ENCODE peak calls at places on chromosome 13, in eight cellular contexts. One of them, this sample, is unnamed. For H3K4me1, the result is how much of the 10 kb centered on the place peaks cover.

GRCh38 chr13:114282143-114282685 is 813 bp downstream of the UPF3A start:
- DNase-seq in GM23338: peak
- DNase-seq in lower lobe of right lung: peak
- DNase-seq in endothelial cell of umbilical vein: peak
- DNase-seq in breast epithelium: peak
- DNase-seq in body of pancreas: peak
- DNase-seq in tibial artery: peak
- DNase-seq in neural progenitor cell: peak
- DNase-seq in this sample: peak

GRCh38 chr13:49253997-49254396 is 6.3 kb downstream of the CDADC1 start:
- DNase-seq in endothelial cell of umbilical vein: peak
- DNase-seq in body of pancreas: no peak
- DNase-seq in tibial artery: no peak
- DNase-seq in GM23338: no peak
- DNase-seq in breast epithelium: no peak
- DNase-seq in neural progenitor cell: no peak
- DNase-seq in lower lobe of right lung: no peak
- DNase-seq in this sample: no peak

GRCh38 chr13:81395368-81395767 is 1054.4 kb upstream of the SPRY2 start:
- DNase-seq in lower lobe of right lung: no peak
- DNase-seq in breast epithelium: no peak
- DNase-seq in GM23338: peak
- DNase-seq in body of pancreas: no peak
- DNase-seq in endothelial cell of umbilical vein: no peak
- DNase-seq in neural progenitor cell: peak
- DNase-seq in tibial artery: no peak
- DNase-seq in this sample: peak

GRCh38 chr13:23500858-23501257 is 67.4 kb upstream of the SACS start:
- DNase-seq in lower lobe of right lung: no peak
- DNase-seq in breast epithelium: no peak
- DNase-seq in neural progenitor cell: no peak
- DNase-seq in endothelial cell of umbilical vein: no peak
- DNase-seq in body of pancreas: peak
- DNase-seq in GM23338: no peak
- DNase-seq in tibial artery: no peak
- DNase-seq in this sample: no peak

GRCh38 chr13:97004096-97004876 is 10.0 kb upstream of the OXGR1 start:
- DNase-seq in tibial artery: no peak
- DNase-seq in lower lobe of right lung: no peak
- DNase-seq in neural progenitor cell: no peak
- DNase-seq in body of pancreas: no peak
- DNase-seq in breast epithelium: no peak
- DNase-seq in GM23338: no peak
- DNase-seq in endothelial cell of umbilical vein: no peak
- DNase-seq in this sample: no peak

GRCh38 chr13:104008571-104009435 is 942.6 kb upstream of the SLC10A2 start:
- DNase-seq in GM23338: no peak
- DNase-seq in tibial artery: no peak
- DNase-seq in breast epithelium: no peak
- DNase-seq in endothelial cell of umbilical vein: peak
- DNase-seq in neural progenitor cell: no peak
- DNase-seq in lower lobe of right lung: no peak
- DNase-seq in body of pancreas: no peak
- DNase-seq in this sample: no peak

GRCh38 chr13:93981578-93981977 is 497.9 kb downstream of the DCT start:
- DNase-seq in breast epithelium: no peak
- DNase-seq in GM23338: no peak
- DNase-seq in neural progenitor cell: no peak
- DNase-seq in body of pancreas: no peak
- DNase-seq in lower lobe of right lung: no peak
- DNase-seq in endothelial cell of umbilical vein: no peak
- DNase-seq in tibial artery: no peak
- DNase-seq in this sample: no peak

GRCh38 chr13:20136781-20137703 is 23.8 kb downstream of the GJA3 start:
- DNase-seq in endothelial cell of umbilical vein: no peak
- DNase-seq in lower lobe of right lung: no peak
- DNase-seq in neural progenitor cell: peak
- DNase-seq in body of pancreas: peak
- DNase-seq in breast epithelium: no peak
- DNase-seq in tibial artery: no peak
- DNase-seq in GM23338: peak
- DNase-seq in this sample: peak

GRCh38 chr13:63636231-63636993 is 2220.8 kb upstream of the PCDH20 start:
- DNase-seq in endothelial cell of umbilical vein: peak
- DNase-seq in tibial artery: no peak
- DNase-seq in body of pancreas: peak
- DNase-seq in GM23338: peak
- DNase-seq in lower lobe of right lung: no peak
- DNase-seq in neural progenitor cell: no peak
- DNase-seq in breast epithelium: no peak
- DNase-seq in this sample: peak

GRCh38 chr13:91220872-91221271 is 126.6 kb upstream of the MIR17HG start:
- DNase-seq in neural progenitor cell: no peak
- DNase-seq in lower lobe of right lung: no peak
- DNase-seq in endothelial cell of umbilical vein: no peak
- DNase-seq in breast epithelium: no peak
- DNase-seq in body of pancreas: no peak
- DNase-seq in GM23338: peak
- DNase-seq in tibial artery: no peak
- DNase-seq in this sample: no peak

GRCh38 chr13:105774739-105775460 is 760.6 kb downstream of the EFNB2 start:
- DNase-seq in neural progenitor cell: peak
- DNase-seq in body of pancreas: peak
- DNase-seq in endothelial cell of umbilical vein: peak
- DNase-seq in tibial artery: no peak
- DNase-seq in breast epithelium: no peak
- DNase-seq in lower lobe of right lung: no peak
- DNase-seq in GM23338: peak
- DNase-seq in this sample: peak

GRCh38 chr13:76481738-76482137 is 404.5 kb downstream of the KCTD12 start:
- DNase-seq in body of pancreas: no peak
- DNase-seq in GM23338: no peak
- DNase-seq in endothelial cell of umbilical vein: no peak
- DNase-seq in lower lobe of right lung: no peak
- DNase-seq in breast epithelium: no peak
- DNase-seq in neural progenitor cell: no peak
- DNase-seq in tibial artery: no peak
- DNase-seq in this sample: no peak

GRCh38 chr13:74074723-74075122 is 59.5 kb downstream of the KLF12 start:
- DNase-seq in endothelial cell of umbilical vein: peak
- DNase-seq in body of pancreas: no peak
- DNase-seq in tibial artery: no peak
- DNase-seq in lower lobe of right lung: no peak
- DNase-seq in neural progenitor cell: no peak
- DNase-seq in GM23338: no peak
- DNase-seq in breast epithelium: no peak
- DNase-seq in this sample: no peak

GRCh38 chr13:74080762-74081161 is 53.4 kb downstream of the KLF12 start:
- DNase-seq in GM23338: no peak
- DNase-seq in endothelial cell of umbilical vein: no peak
- DNase-seq in breast epithelium: no peak
- DNase-seq in tibial artery: no peak
- DNase-seq in lower lobe of right lung: no peak
- DNase-seq in body of pancreas: no peak
- DNase-seq in neural progenitor cell: no peak
- DNase-seq in this sample: no peak

GRCh38 chr13:74073231-74073630 is 61.0 kb downstream of the KLF12 start:
- DNase-seq in tibial artery: no peak
- DNase-seq in breast epithelium: no peak
- DNase-seq in body of pancreas: no peak
- DNase-seq in lower lobe of right lung: no peak
- DNase-seq in endothelial cell of umbilical vein: peak
- DNase-seq in neural progenitor cell: no peak
- DNase-seq in GM23338: no peak
- DNase-seq in this sample: no peak

GRCh38 chr13:74077375-74077774 is 56.8 kb downstream of the KLF12 start:
- DNase-seq in body of pancreas: no peak
- DNase-seq in tibial artery: no peak
- DNase-seq in lower lobe of right lung: no peak
- DNase-seq in endothelial cell of umbilical vein: no peak
- DNase-seq in breast epithelium: no peak
- DNase-seq in GM23338: no peak
- DNase-seq in neural progenitor cell: no peak
- DNase-seq in this sample: no peak

DNA sequence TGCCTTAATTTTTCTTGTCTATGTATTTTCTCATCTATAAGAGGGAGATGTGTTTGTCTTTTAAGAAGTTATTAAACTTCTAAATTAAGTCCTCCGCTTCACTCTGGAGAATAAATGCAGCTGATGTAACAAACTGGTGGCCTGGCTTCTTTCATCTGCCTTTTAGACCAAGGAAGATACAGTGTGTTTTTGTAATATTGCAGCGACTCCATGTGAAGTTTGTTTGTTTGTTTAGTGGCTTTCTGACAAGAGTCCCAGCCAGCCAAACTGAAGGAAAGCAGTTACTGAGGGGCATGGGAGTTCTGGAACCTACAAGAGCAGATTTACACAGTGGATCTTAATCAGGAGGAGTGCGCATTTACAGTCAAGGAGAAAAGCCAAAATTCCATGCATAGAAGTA is 56.4 kb downstream of the KLF12 start:
- DNase-seq in lower lobe of right lung: no peak
- DNase-seq in neural progenitor cell: no peak
- DNase-seq in breast epithelium: no peak
- DNase-seq in tibial artery: no peak
- DNase-seq in endothelial cell of umbilical vein: no peak
- DNase-seq in body of pancreas: no peak
- DNase-seq in GM23338: no peak
- DNase-seq in this sample: no peak
- H3K27ac ChIP-seq in lower lobe of right lung: no peak
- H3K27ac ChIP-seq in neural progenitor cell: no peak
- H3K27ac ChIP-seq in breast epithelium: no peak
- H3K27ac ChIP-seq in tibial artery: no peak
- H3K27ac ChIP-seq in endothelial cell of umbilical vein: no peak
- H3K27ac ChIP-seq in body of pancreas: no peak
- H3K27ac ChIP-seq in GM23338: no peak
- H3K27ac ChIP-seq in this sample: no peak

DNA sequence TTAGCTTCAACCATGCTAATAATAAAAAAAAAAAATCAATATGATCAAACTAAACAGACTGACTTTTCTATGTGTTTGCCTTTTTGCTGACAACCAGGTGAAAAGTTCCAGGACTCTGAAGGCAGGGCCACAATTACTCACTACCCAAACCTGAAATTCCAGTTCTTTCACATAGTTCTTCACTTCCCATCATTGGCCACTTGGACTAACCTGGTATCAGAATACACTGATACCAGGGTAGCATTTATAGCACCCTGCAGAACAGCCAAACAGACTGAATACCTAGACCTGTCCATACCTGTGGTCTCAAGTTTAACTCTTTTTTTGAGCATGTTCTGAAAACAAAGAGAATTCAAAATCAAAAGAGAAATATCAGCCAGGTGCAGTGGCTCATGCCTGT is 25.1 kb downstream of the ELF1 start:
- DNase-seq in tibial artery: no peak
- DNase-seq in lower lobe of right lung: no peak
- DNase-seq in endothelial cell of umbilical vein: no peak
- DNase-seq in body of pancreas: peak
- DNase-seq in neural progenitor cell: no peak
- DNase-seq in GM23338: peak
- DNase-seq in breast epithelium: no peak
- DNase-seq in this sample: peak
- H3K4me1 ChIP-seq in tibial artery: under half
- H3K4me1 ChIP-seq in lower lobe of right lung: under half
- H3K4me1 ChIP-seq in endothelial cell of umbilical vein: under half
- H3K4me1 ChIP-seq in body of pancreas: half or more
- H3K4me1 ChIP-seq in neural progenitor cell: under half
- H3K4me1 ChIP-seq in GM23338: under half
- H3K4me1 ChIP-seq in breast epithelium: under half
- H3K4me1 ChIP-seq in this sample: under half

GRCh38 chr13:21608961-21609360 is 5.0 kb upstream of the MICU2 start:
- DNase-seq in tibial artery: no peak
- DNase-seq in GM23338: no peak
- DNase-seq in lower lobe of right lung: no peak
- DNase-seq in breast epithelium: no peak
- DNase-seq in endothelial cell of umbilical vein: no peak
- DNase-seq in body of pancreas: no peak
- DNase-seq in neural progenitor cell: no peak
- DNase-seq in this sample: no peak

GRCh38 chr13:21606251-21606650 is 2.3 kb upstream of the MICU2 start:
- DNase-seq in tibial artery: no peak
- DNase-seq in breast epithelium: no peak
- DNase-seq in lower lobe of right lung: no peak
- DNase-seq in neural progenitor cell: no peak
- DNase-seq in body of pancreas: no peak
- DNase-seq in endothelial cell of umbilical vein: no peak
- DNase-seq in GM23338: no peak
- DNase-seq in this sample: no peak

GRCh38 chr13:21606781-21607180 is 2.8 kb upstream of the MICU2 start:
- DNase-seq in endothelial cell of umbilical vein: no peak
- DNase-seq in GM23338: no peak
- DNase-seq in tibial artery: no peak
- DNase-seq in breast epithelium: no peak
- DNase-seq in body of pancreas: no peak
- DNase-seq in lower lobe of right lung: no peak
- DNase-seq in neural progenitor cell: no peak
- DNase-seq in this sample: no peak

DNA sequence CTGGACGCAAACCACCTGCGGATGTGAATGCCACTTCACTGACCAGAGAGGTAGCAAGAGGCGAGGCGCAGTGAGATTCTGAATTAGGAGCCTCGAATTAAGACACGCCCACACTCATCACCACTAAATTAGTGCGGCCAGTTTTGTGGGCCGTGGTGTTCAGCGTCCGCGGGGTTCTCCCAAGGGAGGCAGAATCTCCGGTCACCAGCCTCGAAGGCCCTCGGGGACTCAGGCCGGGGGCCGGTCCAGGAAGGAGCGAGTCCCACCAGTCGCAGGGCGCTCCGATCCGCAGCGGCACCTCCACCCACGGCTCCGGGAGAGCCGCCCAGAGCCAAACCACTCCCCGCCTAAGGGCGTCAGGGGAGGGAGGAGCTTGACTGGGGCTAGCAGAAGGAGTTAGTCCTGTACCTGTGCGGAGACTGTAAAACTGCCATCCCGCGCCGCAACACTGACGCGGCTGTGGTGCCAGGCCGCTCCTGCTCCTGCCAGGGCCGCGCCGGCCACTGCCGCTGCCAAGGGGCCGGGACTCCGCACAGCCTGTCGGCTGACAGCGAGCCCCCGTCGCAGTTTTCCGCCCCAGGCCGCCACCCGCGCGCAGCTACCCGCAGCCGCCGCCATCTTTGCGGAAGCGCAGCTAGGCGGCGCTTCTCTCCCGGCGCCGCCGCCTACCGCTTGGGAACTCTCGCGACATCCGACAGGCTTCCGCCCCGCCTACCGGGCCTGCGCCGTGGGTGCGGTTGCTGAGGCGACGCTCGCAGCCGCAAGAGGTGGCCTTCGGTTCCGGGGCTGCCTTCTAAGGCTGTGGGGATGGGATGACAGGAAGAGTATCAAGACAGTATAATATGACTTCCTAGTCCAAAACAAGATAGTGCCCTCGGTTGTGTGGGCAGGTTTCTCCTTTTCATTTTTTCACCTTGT is at the start of gene MICU2:
- DNase-seq in endothelial cell of umbilical vein: peak
- DNase-seq in breast epithelium: peak
- DNase-seq in tibial artery: peak
- DNase-seq in neural progenitor cell: peak
- DNase-seq in lower lobe of right lung: peak
- DNase-seq in GM23338: peak
- DNase-seq in body of pancreas: peak
- DNase-seq in this sample: peak
- H3K4me3 ChIP-seq in endothelial cell of umbilical vein: peak
- H3K4me3 ChIP-seq in breast epithelium: peak
- H3K4me3 ChIP-seq in tibial artery: peak
- H3K4me3 ChIP-seq in neural progenitor cell: peak
- H3K4me3 ChIP-seq in lower lobe of right lung: peak
- H3K4me3 ChIP-seq in GM23338: peak
- H3K4me3 ChIP-seq in body of pancreas: peak
- H3K4me3 ChIP-seq in this sample: peak

GRCh38 chr13:51861728-51862300 is at the start of gene CCDC70:
- DNase-seq in neural progenitor cell: no peak
- DNase-seq in lower lobe of right lung: no peak
- DNase-seq in body of pancreas: no peak
- DNase-seq in endothelial cell of umbilical vein: peak
- DNase-seq in GM23338: no peak
- DNase-seq in tibial artery: no peak
- DNase-seq in breast epithelium: no peak
- DNase-seq in this sample: no peak
- H3K27ac ChIP-seq in neural progenitor cell: no peak
- H3K27ac ChIP-seq in lower lobe of right lung: no peak
- H3K27ac ChIP-seq in body of pancreas: no peak
- H3K27ac ChIP-seq in endothelial cell of umbilical vein: no peak
- H3K27ac ChIP-seq in GM23338: no peak
- H3K27ac ChIP-seq in tibial artery: no peak
- H3K27ac ChIP-seq in breast epithelium: no peak
- H3K27ac ChIP-seq in this sample: no peak